ENCODE peak calls at places on chromosomes 7 and 10, in five cellular contexts. T is CD4-positive, alpha-beta memory T cell; D is left cardiac atrium; F is GM20000; V is RWPE1. K is an unnamed sample.

GRCh38 chr7:87918740-87919139 is 15.3 kb upstream of the ADAM22 start:
- DNase-seq in F (no peak), D (no peak), V (peak; percentile 19), T (no peak), K (no peak)

GRCh38 chr10:73577788-73578187 is 13.4 kb downstream of the USP54 start:
- DNase-seq in D (peak; percentile 60), F (no peak), V (no peak), T (no peak), K (no peak)

GRCh38 chr7:22718200-22718711 is 8.7 kb upstream of the IL6 start:
- DNase-seq in V (peak; percentile 72), F (no peak), D (no peak), T (no peak), K (no peak)

GRCh38 chr7:99123571-99124033 is 20.3 kb downstream of the SMURF1 start:
- DNase-seq in V (no peak), F (no peak), D (no peak), T (no peak), K (no peak)

GRCh38 chr7:158125091-158125490 is 462.5 kb downstream of the PTPRN2 start:
- DNase-seq in F (no peak), V (no peak), T (no peak), D (no peak), K (no peak)

GRCh38 chr10:3682745-3683144 is 102.3 kb downstream of the KLF6 start:
- DNase-seq in T (no peak), D (no peak), V (no peak), F (no peak), K (no peak)

GRCh38 chr7:20783131-20783715 is 3.5 kb downstream of the SP8 start:
- DNase-seq in T (no peak), F (no peak), D (no peak), V (no peak), K (no peak)

GRCh38 chr10:113663142-113663541 is 699 bp downstream of the NRAP start:
- DNase-seq in D (no peak), V (no peak), T (no peak), F (no peak), K (no peak)

GRCh38 chr7:45647426-45647825 is 73.3 kb downstream of the ADCY1 start:
- DNase-seq in T (no peak), F (no peak), V (no peak), D (no peak), K (no peak)

GRCh38 chr10:12547301-12547771 is 198.0 kb downstream of the CAMK1D start:
- DNase-seq in F (no peak), D (no peak), T (no peak), V (no peak), K (no peak)

GRCh38 chr10:120962386-120963052 is 111.4 kb downstream of the WDR11 start:
- DNase-seq in V (no peak), D (no peak), F (no peak), T (no peak), K (no peak)

GRCh38 chr7:158246272-158246959 is 341.2 kb downstream of the PTPRN2 start:
- DNase-seq in V (no peak), D (no peak), F (no peak), T (no peak), K (no peak)

GRCh38 chr10:3564599-3564998 is 220.4 kb downstream of the KLF6 start:
- DNase-seq in T (no peak), D (no peak), V (no peak), F (no peak), K (no peak)

GRCh38 chr7:22726849-22727792 is at the start of gene IL6:
- DNase-seq in F (no peak), D (peak; percentile 87), T (no peak), V (peak; percentile 58), K (no peak)

GRCh38 chr7:70635633-70636032 is 496.3 kb upstream of the GALNT17 start:
- DNase-seq in F (no peak), T (no peak), D (no peak), V (no peak), K (no peak)

GRCh38 chr10:18616337-18616736 is 35.0 kb downstream of the NSUN6 start:
- DNase-seq in V (no peak), F (no peak), D (no peak), T (no peak), K (no peak)

GRCh38 chr7:44471436-44471835 is 19.0 kb downstream of the NUDCD3 start:
- DNase-seq in D (no peak), T (no peak), V (no peak), F (no peak), K (no peak)

GRCh38 chr7:44235582-44236332 is 35.0 kb downstream of the YKT6 start:
- DNase-seq in F (no peak), T (no peak), V (peak; percentile 40), D (no peak), K (no peak)

GRCh38 chr7:274262-274661 is 15.7 kb upstream of the FOXL3 start:
- DNase-seq in F (no peak), V (no peak), D (no peak), T (no peak), K (no peak)

GRCh38 chr7:13830604-13830915 is 158.9 kb downstream of the ETV1 start:
- DNase-seq in V (no peak), D (no peak), F (no peak), T (no peak), K (no peak)

GRCh38 chr10:30818010-30818660 is 188.6 kb upstream of the LYZL2 start:
- DNase-seq in T (no peak), F (peak; percentile 35), D (peak; percentile 85), V (no peak), K (no peak)

GRCh38 chr10:107425844-107426553 is 261.5 kb upstream of the SORCS1 start:
- DNase-seq in V (no peak), D (no peak), T (no peak), F (peak; percentile 32), K (no peak)

GRCh38 chr7:191105-192034 is 1.0 kb upstream of the FAM20C start:
- DNase-seq in D (peak; percentile 65), F (no peak), T (no peak), V (peak; percentile 64), K (no peak)

GRCh38 chr10:30176182-30176581 is 116.8 kb upstream of the JCAD start:
- DNase-seq in D (no peak), T (no peak), F (no peak), V (no peak), K (no peak)

GRCh38 chr10:89805599-89806013 is 104.2 kb downstream of the KIF20B start:
- DNase-seq in D (no peak), F (peak; percentile 44), T (no peak), V (no peak), K (no peak)

GRCh38 chr10:42939237-42939636 is 137.6 kb upstream of the RET start:
- DNase-seq in T (no peak), D (no peak), F (no peak), V (no peak), K (no peak)

GRCh38 chr10:58943234-58943633 is 233.2 kb upstream of the PHYHIPL start:
- DNase-seq in T (no peak), D (no peak), V (no peak), F (no peak), K (no peak)

GRCh38 chr10:58291538-58292174 is 22.7 kb downstream of the CISD1 start:
- DNase-seq in F (peak; percentile 31), V (peak; percentile 23), T (peak; percentile 40), D (no peak), K (peak; percentile 55)

GRCh38 chr7:17152698-17153097 is 145.8 kb upstream of the AHR start:
- DNase-seq in V (no peak), T (no peak), D (no peak), F (no peak), K (no peak)

GRCh38 chr7:66013938-66014337 is 31.9 kb upstream of the GUSB start:
- DNase-seq in V (peak; percentile 29), D (peak; percentile 32), T (no peak), F (no peak), K (no peak)

GRCh38 chr10:30386801-30387588 is 37.9 kb upstream of the MTPAP start:
- DNase-seq in D (no peak), T (no peak), F (no peak), V (peak; percentile 40), K (no peak)

GRCh38 chr10:24617771-24618396 is 105.8 kb downstream of the ARHGAP21 start:
- DNase-seq in F (peak; percentile 18), D (peak; percentile 54), T (peak; percentile 47), V (peak; percentile 20), K (peak; percentile 17)

GRCh38 chr10:1036341-1036791 is 10.7 kb upstream of the IDI2 start:
- DNase-seq in F (peak; percentile 63), V (peak; percentile 89), T (peak; percentile 61), D (no peak), K (peak; percentile 42)

GRCh38 chr10:122060250-122060649 is 71.3 kb downstream of the TACC2 start:
- DNase-seq in D (no peak), T (no peak), V (no peak), F (no peak), K (no peak)

GRCh38 chr10:36534471-36535002 is 590.9 kb upstream of the ANKRD30A start:
- DNase-seq in T (no peak), V (peak; percentile 90), F (no peak), D (no peak), K (no peak)

GRCh38 chr10:33798754-33799153 is 464.3 kb upstream of the NRP1 start:
- DNase-seq in F (no peak), D (no peak), V (no peak), T (no peak), K (no peak)

K was measured in CD4-positive, CD25-positive, alpha-beta regulatory T cell.